ENCODE peak calls at places on chromosomes 5 and 9, in five cellular contexts. A is IMR-90, C is SK-N-SH, X is K562, H is GM12878. U is an unnamed sample.

GRCh38 chr9:76905984-76906861 is at the start of gene PRUNE2:
- DNase-seq in A (peak), C (peak), H (no peak), X (peak), U (no peak)

GRCh38 chr9:105694848-105695581 is 674 bp downstream of the TMEM38B start:
- DNase-seq in A (peak), H (peak), C (peak), X (peak), U (peak)

GRCh38 chr5:26143259-26143658 is 895.1 kb downstream of the CDH9 start:
- DNase-seq in X (no peak), H (no peak), C (no peak), A (no peak), U (no peak)

GRCh38 chr5:169591636-169592035 is 8.1 kb downstream of the SPDL1 start:
- DNase-seq in A (peak), H (no peak), X (no peak), C (no peak), U (peak)

GRCh38 chr5:39213437-39214207 is 5.7 kb downstream of the FYB1 start:
- DNase-seq in A (no peak), X (no peak), H (no peak), C (no peak), U (no peak)

GRCh38 chr5:141778683-141779082 is 96.7 kb upstream of the ARAP3 start:
- DNase-seq in A (no peak), X (no peak), C (no peak), H (no peak), U (no peak)

GRCh38 chr9:99121604-99122003 is 16.7 kb downstream of the TGFBR1 start:
- DNase-seq in X (no peak), C (no peak), H (no peak), A (no peak), U (no peak)

GRCh38 chr5:150672237-150672883 is 11.3 kb downstream of the MYOZ3 start:
- DNase-seq in H (no peak), C (peak), X (no peak), A (no peak), U (no peak)

GRCh38 chr9:92645041-92645440 is 24.9 kb downstream of the IPPK start:
- DNase-seq in C (no peak), X (no peak), A (no peak), H (no peak), U (no peak)

GRCh38 chr9:98074119-98074990 is 17.8 kb downstream of the NANS start:
- DNase-seq in A (peak), X (peak), H (no peak), C (peak), U (peak)

GRCh38 chr9:94065535-94065961 is 18.7 kb upstream of the PTPDC1 start:
- DNase-seq in X (peak), C (peak), A (peak), H (peak), U (peak)

GRCh38 chr9:135448570-135449180 is 30.9 kb upstream of the PPP1R26 start:
- DNase-seq in X (peak), H (no peak), C (peak), A (peak), U (no peak)

GRCh38 chr9:37997636-37998374 is 71.2 kb downstream of the SHB start:
- DNase-seq in A (no peak), H (no peak), C (peak), X (no peak), U (no peak)

GRCh38 chr5:127871448-127872153 is 168.4 kb downstream of the CCDC192 start:
- DNase-seq in X (no peak), A (no peak), C (no peak), H (no peak), U (no peak)

GRCh38 chr5:100643473-100643872 is 108.3 kb downstream of the FAM174A start:
- DNase-seq in X (no peak), C (no peak), H (no peak), A (no peak), U (no peak)

GRCh38 chr9:35561468-35562261 is 43.4 kb upstream of the TESK1 start:
- DNase-seq in C (no peak), A (no peak), H (no peak), X (no peak), U (no peak)

GRCh38 chr9:14585730-14586473 is 107.3 kb downstream of the ZDHHC21 start:
- DNase-seq in H (peak), X (no peak), A (no peak), C (no peak), U (no peak)

DNA sequence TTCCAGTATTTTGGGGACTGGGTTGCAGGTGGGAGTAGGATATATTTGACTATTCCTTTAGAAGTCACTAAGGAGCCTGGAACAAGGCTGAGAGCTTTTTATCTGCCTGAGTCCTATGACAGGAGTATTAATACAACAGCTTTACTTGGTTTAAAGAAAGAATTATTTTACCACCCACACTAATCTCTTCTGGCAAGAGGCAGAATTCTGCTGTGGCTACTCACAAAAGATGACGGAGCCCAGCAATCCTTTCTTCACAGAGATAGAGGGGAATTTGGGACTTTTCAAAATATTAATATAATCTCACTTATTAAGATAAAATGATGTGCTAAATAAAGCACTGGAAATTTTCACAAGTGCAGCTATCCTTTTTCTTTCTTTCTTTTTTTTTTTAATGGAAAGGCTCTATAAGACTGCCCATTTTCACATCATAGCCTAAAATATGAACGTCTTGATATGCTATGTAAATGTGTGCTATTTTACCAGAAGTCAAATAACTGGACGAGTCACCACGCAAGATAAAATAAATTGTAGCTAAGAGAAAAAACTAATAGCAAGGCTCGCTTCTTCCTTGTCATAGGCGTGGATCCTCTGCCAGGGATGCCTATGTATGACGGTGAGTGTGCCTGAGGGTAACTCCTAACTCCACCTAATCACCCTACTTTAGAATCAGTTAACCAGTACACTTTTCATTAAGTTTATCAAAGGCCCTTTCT is 76.3 kb downstream of the ZNF608 start:
- DNase-seq in C (no peak), A (peak), X (no peak), H (no peak), U (no peak)
- TF ChIP-seq RCOR1 in C (no peak), A (no peak), X (no peak), H (no peak), U (no peak)

DNA sequence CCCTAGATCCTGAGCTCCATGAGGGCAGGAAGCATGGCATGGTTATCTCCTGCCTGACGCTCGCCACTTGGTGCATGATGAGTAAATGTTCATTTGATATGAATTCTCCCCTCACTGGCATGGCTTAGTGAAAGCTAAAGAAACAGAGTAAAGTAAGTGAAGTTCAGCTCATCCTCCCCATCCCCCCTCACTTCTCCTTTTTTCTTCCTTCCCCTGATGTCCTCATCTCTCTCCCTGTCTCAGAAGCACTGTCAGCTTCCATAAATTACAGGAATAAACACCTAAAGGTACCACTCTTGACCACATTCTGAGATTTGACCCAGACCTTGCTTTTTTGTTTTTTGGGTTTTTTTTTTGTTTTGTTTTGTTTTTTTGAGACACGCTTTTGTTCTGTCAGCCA is 73.3 kb downstream of the SNX18 start:
- DNase-seq in C (no peak), A (no peak), H (no peak), X (no peak), U (no peak)
- TF ChIP-seq RFX5 in C (no peak), A (no peak), H (no peak), X (no peak), U (no peak)

DNA sequence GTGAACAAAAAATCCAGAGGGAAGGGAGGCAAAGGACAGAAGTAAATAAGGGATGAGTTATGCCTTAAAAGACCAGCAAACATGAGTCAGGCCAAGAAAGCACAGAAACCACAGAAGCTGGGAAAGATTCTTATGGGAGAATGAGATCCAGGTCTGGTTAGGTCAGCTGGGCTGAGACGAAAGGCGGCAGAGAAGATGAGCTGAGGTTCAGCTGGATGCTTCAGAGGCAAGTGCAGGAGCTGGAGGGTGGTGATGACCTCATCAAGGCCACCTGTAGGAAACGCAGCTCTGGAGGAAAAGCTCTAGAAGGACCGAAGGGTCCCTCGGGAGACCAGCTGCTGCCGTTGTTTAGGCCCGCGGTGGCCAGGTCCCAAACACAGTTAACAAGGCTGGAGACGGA is 152.0 kb downstream of the MYO10 start:
- DNase-seq in H (no peak), X (no peak), C (no peak), A (peak), U (no peak)
- TF ChIP-seq RCOR1 in H (no peak), X (no peak), C (no peak), A (peak), U (no peak)

GRCh38 chr5:3593771-3594513 is 1.7 kb upstream of the IRX1 start:
- DNase-seq in A (no peak), X (no peak), H (no peak), C (no peak), U (no peak)
- TF ChIP-seq RFX5 in A (no peak), X (no peak), H (no peak), C (no peak), U (no peak)

GRCh38 chr9:132698989-132699388 is 28.7 kb downstream of the GTF3C4 start:
- DNase-seq in H (no peak), A (no peak), C (no peak), X (no peak), U (no peak)

GRCh38 chr9:132702254-132702653 is 32.0 kb downstream of the GTF3C4 start:
- DNase-seq in C (no peak), H (no peak), A (no peak), X (no peak), U (peak)

GRCh38 chr9:132708239-132708638 is 38.0 kb downstream of the GTF3C4 start:
- DNase-seq in H (no peak), C (no peak), A (no peak), X (no peak), U (no peak)

GRCh38 chr9:132699926-132700325 is 29.7 kb downstream of the GTF3C4 start:
- DNase-seq in A (peak), C (no peak), H (no peak), X (no peak), U (no peak)

GRCh38 chr9:132703336-132703735 is 33.1 kb downstream of the GTF3C4 start:
- DNase-seq in C (no peak), X (no peak), H (no peak), A (peak), U (no peak)
- TF ChIP-seq RCOR1 in C (no peak), X (no peak), H (no peak), A (no peak), U (no peak)

GRCh38 chr5:132890817-132891216 is 17.3 kb downstream of the LEAP2 start:
- DNase-seq in H (no peak), X (no peak), C (no peak), A (no peak), U (no peak)
- TF ChIP-seq RFX5 in H (no peak), X (no peak), C (no peak), A (no peak), U (no peak)

GRCh38 chr9:136568288-136569081 is 22.6 kb upstream of the NOTCH1 start:
- DNase-seq in H (no peak), A (no peak), X (no peak), C (no peak), U (no peak)

GRCh38 chr9:136565722-136566552 is 20.1 kb upstream of the NOTCH1 start:
- DNase-seq in X (no peak), C (no peak), H (no peak), A (no peak), U (no peak)

GRCh38 chr9:136566553-136566895 is 20.7 kb upstream of the NOTCH1 start:
- DNase-seq in H (no peak), X (no peak), C (no peak), A (no peak), U (no peak)

GRCh38 chr9:136567651-136568287 is 21.9 kb upstream of the NOTCH1 start:
- DNase-seq in H (no peak), A (peak), C (no peak), X (peak), U (peak)

GRCh38 chr9:136566899-136567298 is 21.1 kb upstream of the NOTCH1 start:
- DNase-seq in H (no peak), X (no peak), C (peak), A (no peak), U (no peak)
- TF ChIP-seq RCOR1 in H (no peak), X (no peak), C (no peak), A (no peak), U (no peak)

U was measured in A549.